ENCODE peak calls at places on chromosomes 4 and X, in ten cellular contexts. E is CD4-positive, alpha-beta T cell; F is GM23248; Q is GM12865; A is stimulated activated CD4-positive, alpha-beta T cell treated with anti-CD3 and anti-CD28 coated beads, Interleukin-4, amount 100 ng/mL, for 48 hours; I is ELF-1; K is left cardiac atrium; S is immature natural killer cell; N is T-helper 2 cell; C is ureter. O is an unnamed sample.

GRCh38 chrX:138745215-138745614 is 33.7 kb upstream of the FGF13 start:
- DNase-seq in E (no peak), F (peak; percentile 52), Q (peak; percentile 44), A (no peak), I (peak; percentile 34), K (no peak), S (peak; percentile 20), N (peak; percentile 24), C (peak; percentile 48), O (no peak)

GRCh38 chr4:133147365-133147821 is 1.7 kb upstream of the PCDH10 start:
- DNase-seq in E (no peak), F (no peak), Q (no peak), A (no peak), I (no peak), K (no peak), S (no peak), N (no peak), C (no peak), O (no peak)

GRCh38 chrX:24475480-24475879 is 10.4 kb downstream of the PDK3 start:
- DNase-seq in E (no peak), F (no peak), Q (no peak), A (no peak), I (no peak), K (no peak), S (no peak), N (peak; percentile 22), C (no peak), O (no peak)

GRCh38 chr4:141375855-141376254 is 155.2 kb downstream of the ZNF330 start:
- DNase-seq in E (no peak), F (peak; percentile 86), Q (peak; percentile 21), A (no peak), I (peak; percentile 32), K (no peak), S (no peak), N (no peak), C (no peak), O (no peak)

GRCh38 chr4:173516621-173517612 is 13.1 kb downstream of the HAND2 start:
- DNase-seq in E (no peak), F (no peak), Q (no peak), A (no peak), I (peak; percentile 63), K (no peak), S (no peak), N (no peak), C (no peak), O (no peak)

GRCh38 chr4:94358101-94358500 is 15.5 kb upstream of the HPGDS start:
- DNase-seq in E (no peak), F (no peak), Q (no peak), A (no peak), I (no peak), K (no peak), S (no peak), N (no peak), C (no peak), O (no peak)

GRCh38 chrX:643911-644303 is 13.3 kb downstream of the SHOX start:
- DNase-seq in E (no peak), F (no peak), Q (no peak), A (no peak), I (no peak), K (no peak), S (no peak), N (no peak), C (peak; percentile 23), O (no peak)

GRCh38 chrX:139026406-139027200 is 315.1 kb upstream of the FGF13 start:
- DNase-seq in E (no peak), F (peak; percentile 30), Q (no peak), A (no peak), I (no peak), K (no peak), S (no peak), N (no peak), C (no peak), O (no peak)

GRCh38 chr4:74874785-74875367 is 58.0 kb upstream of the PARM1 start:
- DNase-seq in E (no peak), F (peak; percentile 81), Q (peak; percentile 82), A (peak; percentile 1), I (peak; percentile 39), K (no peak), S (peak; percentile 9), N (peak; percentile 64), C (peak; percentile 73), O (no peak)

GRCh38 chrX:10549280-10549679 is 71.1 kb downstream of the MID1 start:
- DNase-seq in E (no peak), F (no peak), Q (no peak), A (no peak), I (no peak), K (no peak), S (no peak), N (no peak), C (no peak), O (no peak)

GRCh38 chr4:169773889-169774288 is 16.1 kb upstream of the HPF1 start:
- DNase-seq in E (no peak), F (no peak), Q (no peak), A (no peak), I (no peak), K (no peak), S (no peak), N (no peak), C (no peak), O (no peak)

GRCh38 chr4:186037692-186038658 is 31.0 kb upstream of the TLR3 start:
- DNase-seq in E (no peak), F (peak; percentile 69), Q (peak; percentile 84), A (no peak), I (peak; percentile 85), K (no peak), S (peak; percentile 35), N (peak; percentile 47), C (peak; percentile 63), O (no peak)

GRCh38 chr4:160038560-160038959 is 935.7 kb downstream of the RAPGEF2 start:
- DNase-seq in E (no peak), F (no peak), Q (no peak), A (no peak), I (no peak), K (no peak), S (no peak), N (no peak), C (no peak), O (no peak)

GRCh38 chrX:15334561-15334960 is 762 bp downstream of the PIGA start:
- DNase-seq in E (no peak), F (peak; percentile 64), Q (peak; percentile 7), A (no peak), I (peak; percentile 6), K (no peak), S (peak; percentile 16), N (peak; percentile 70), C (no peak), O (no peak)